ENCODE peak calls at places on chromosomes 6 and 20, in seven cellular contexts. G is tibial artery; S is uterus; E is heart right ventricle; F is brain microvascular endothelial cell; I is body of pancreas; V is CD4-positive, alpha-beta T cell. Y is an unnamed sample.

GRCh38 chr6:39347201-39347600 is 24.7 kb upstream of the KCNK16 start:
- DNase-seq in S (no peak), V (no peak), G (no peak), I (no peak), F (no peak), E (no peak), Y (no peak)

GRCh38 chr6:157443066-157443800 is 62.2 kb downstream of the ZDHHC14 start:
- DNase-seq in S (no peak), F (peak), G (no peak), V (no peak), I (no peak), E (no peak), Y (no peak)

GRCh38 chr6:32613475-32613874 is 23.7 kb upstream of the HLA-DQA1 start:
- DNase-seq in S (no peak), G (no peak), V (no peak), F (no peak), E (peak), I (no peak), Y (no peak)

GRCh38 chr6:50707652-50708325 is 5.5 kb upstream of the TFAP2D start:
- DNase-seq in S (no peak), F (no peak), G (peak), V (no peak), E (no peak), I (peak), Y (no peak)

GRCh38 chr6:27545271-27546046 is 72.6 kb upstream of the ZNF184 start:
- DNase-seq in V (no peak), S (no peak), G (no peak), F (peak), I (no peak), E (no peak), Y (no peak)

GRCh38 chr20:35311409-35311808 is 19.2 kb upstream of the FAM83C start:
- DNase-seq in G (no peak), F (no peak), V (no peak), E (no peak), S (no peak), I (no peak), Y (no peak)

GRCh38 chr6:53982361-53983050 is 128.7 kb upstream of the MLIP start:
- DNase-seq in G (no peak), E (no peak), S (no peak), F (no peak), V (no peak), I (no peak), Y (no peak)

GRCh38 chr20:19975436-19975799 is 41.7 kb upstream of the NAA20 start:
- DNase-seq in F (no peak), I (peak), G (no peak), V (no peak), S (no peak), E (peak), Y (peak)

GRCh38 chr20:62156592-62157386 is 13.2 kb downstream of the SS18L1 start:
- DNase-seq in I (peak), S (peak), V (peak), G (no peak), E (peak), F (peak), Y (peak)

GRCh38 chr6:34110610-34111009 is 35.3 kb downstream of the GRM4 start:
- DNase-seq in G (no peak), E (no peak), S (no peak), V (no peak), F (no peak), I (no peak), Y (no peak)

DNA sequence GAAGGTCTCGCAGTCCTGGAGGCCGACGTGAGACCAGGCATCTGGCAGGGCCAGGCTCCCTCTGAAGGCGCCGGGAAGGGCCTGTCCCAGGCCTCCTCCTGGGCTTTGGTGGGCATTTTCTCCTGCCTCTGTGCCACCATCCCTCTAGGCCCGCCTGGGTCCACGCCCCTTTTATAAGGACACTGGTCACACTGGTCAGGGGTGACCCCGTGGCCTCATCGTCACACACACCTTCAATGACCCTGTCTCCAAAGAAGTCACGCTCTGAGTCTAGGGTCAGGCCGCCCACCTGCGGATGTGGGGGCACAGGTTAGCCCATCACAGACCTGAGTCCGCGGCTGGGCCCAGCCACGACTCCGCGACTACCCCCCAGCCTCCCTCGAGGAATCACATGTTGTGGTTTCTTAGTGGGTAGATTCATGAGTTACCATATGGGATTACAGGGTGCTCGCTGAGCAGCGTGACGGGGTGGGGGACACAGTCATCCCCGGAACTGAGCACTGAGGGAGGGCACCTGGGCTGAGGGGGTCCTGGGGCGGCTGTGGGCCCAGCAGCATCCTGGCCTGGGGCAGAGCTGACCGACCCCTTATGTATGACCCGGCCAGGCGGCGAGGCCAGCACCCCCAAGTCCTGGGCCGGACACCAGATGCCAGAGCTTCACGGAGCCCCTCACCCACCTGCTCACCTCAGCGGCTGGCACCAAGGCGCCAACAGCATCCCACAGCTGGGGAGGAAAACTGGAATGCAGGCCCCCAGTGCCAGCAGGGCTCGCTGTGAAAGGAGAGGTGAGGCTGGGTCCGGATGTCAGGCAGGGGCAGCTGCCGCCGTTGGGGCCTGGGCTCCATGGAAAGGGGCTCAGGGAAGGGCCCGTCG is 115.9 kb downstream of the DLL1 start:
- DNase-seq in G (peak), S (peak), V (no peak), I (no peak), E (no peak), F (no peak), Y (no peak)
- H3K27ac ChIP-seq in G (no peak), S (no peak), V (no peak), I (no peak), E (no peak), F (no peak), Y (no peak)

GRCh38 chr6:151109361-151109760 is 130.4 kb upstream of the AKAP12 start:
- DNase-seq in E (no peak), S (no peak), F (peak), V (no peak), G (no peak), I (no peak), Y (no peak)
- H3K27ac ChIP-seq in E (no peak), S (no peak), F (no peak), V (no peak), G (no peak), I (no peak), Y (no peak)

DNA sequence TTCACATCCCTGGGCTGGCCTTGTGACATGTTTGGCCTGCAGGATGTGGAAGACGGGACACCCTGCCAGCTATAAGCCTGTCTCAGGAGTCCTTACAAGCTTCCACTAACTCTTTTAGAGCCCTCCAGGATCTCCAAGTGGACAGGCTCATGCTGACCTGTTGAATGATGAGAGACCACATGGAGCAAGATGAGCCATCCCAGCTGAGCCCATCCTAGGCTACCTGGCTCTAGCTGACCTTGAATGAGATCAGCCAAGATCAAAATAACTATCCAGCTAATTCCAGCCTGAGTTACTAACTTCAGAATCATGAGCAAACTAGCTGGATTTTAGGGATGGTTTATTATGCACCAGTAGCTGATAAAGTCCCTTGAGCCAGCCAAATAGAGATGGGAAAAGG is 169.5 kb downstream of the TFAP2C start:
- DNase-seq in S (no peak), E (no peak), I (no peak), F (no peak), G (no peak), V (no peak), Y (no peak)
- H3K27ac ChIP-seq in S (no peak), E (no peak), I (no peak), F (no peak), G (no peak), V (no peak), Y (no peak)

GRCh38 chr6:7604506-7604905 is 14.5 kb downstream of the SNRNP48 start:
- DNase-seq in S (no peak), F (no peak), E (no peak), V (no peak), I (no peak), G (no peak), Y (no peak)
- H3K27ac ChIP-seq in S (no peak), F (no peak), E (no peak), V (no peak), I (no peak), G (no peak), Y (no peak)

GRCh38 chr6:159084493-159085091 is 39.8 kb upstream of the TAGAP start:
- DNase-seq in V (no peak), S (no peak), G (no peak), E (no peak), F (no peak), I (no peak), Y (no peak)

GRCh38 chr6:159086033-159086618 is 41.3 kb upstream of the TAGAP start:
- DNase-seq in S (no peak), F (no peak), I (no peak), E (no peak), G (no peak), V (no peak), Y (no peak)

GRCh38 chr6:159082039-159082815 is 37.4 kb upstream of the TAGAP start:
- DNase-seq in G (no peak), S (no peak), F (no peak), I (no peak), E (no peak), V (no peak), Y (no peak)

GRCh38 chr6:159083146-159083545 is 38.4 kb upstream of the TAGAP start:
- DNase-seq in V (no peak), E (no peak), I (no peak), S (no peak), G (no peak), F (no peak), Y (no peak)

DNA sequence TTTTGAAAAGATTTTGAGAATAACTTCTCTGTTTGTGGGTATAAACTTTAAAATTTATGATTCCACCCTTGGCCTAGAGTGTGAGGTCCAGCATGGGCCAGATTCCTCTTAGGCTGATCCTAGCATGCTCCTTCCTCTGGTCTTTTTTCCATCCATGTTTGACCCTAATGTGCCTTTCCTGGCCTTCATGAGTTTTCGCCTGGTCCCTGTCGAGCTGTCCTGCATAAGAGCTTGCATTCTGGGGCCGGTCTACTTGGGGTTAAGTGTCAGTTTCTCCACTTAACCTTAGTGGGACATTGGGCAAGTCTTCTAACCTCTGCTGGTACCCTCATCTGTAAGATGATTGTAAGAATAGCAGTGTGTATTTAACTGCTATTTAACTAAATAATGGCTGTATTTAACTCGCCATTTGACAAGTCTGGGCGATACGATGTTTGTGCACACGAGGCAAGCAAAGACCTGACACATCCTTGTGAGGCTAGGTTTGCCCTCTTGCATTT is 40.7 kb upstream of the TAGAP start:
- DNase-seq in V (no peak), E (no peak), S (no peak), I (no peak), F (no peak), G (no peak), Y (no peak)
- H3K27ac ChIP-seq in V (no peak), E (no peak), S (no peak), I (no peak), F (no peak), G (no peak), Y (no peak)

GRCh38 chr6:155787168-155787567 is 331.5 kb upstream of the NOX3 start:
- DNase-seq in S (no peak), I (no peak), V (no peak), G (no peak), F (no peak), E (no peak), Y (no peak)

GRCh38 chr6:155786528-155786927 is 330.9 kb upstream of the NOX3 start:
- DNase-seq in E (no peak), V (no peak), F (no peak), G (no peak), I (no peak), S (no peak), Y (no peak)

GRCh38 chr6:155782320-155782730 is 326.7 kb upstream of the NOX3 start:
- DNase-seq in S (no peak), G (no peak), F (peak), V (no peak), I (no peak), E (peak), Y (no peak)

GRCh38 chr6:155779421-155779820 is 323.8 kb upstream of the NOX3 start:
- DNase-seq in V (no peak), F (no peak), S (no peak), G (no peak), E (no peak), I (no peak), Y (peak)

GRCh38 chr6:155782739-155783459 is 327.3 kb upstream of the NOX3 start:
- DNase-seq in I (no peak), F (no peak), E (no peak), G (no peak), V (no peak), S (no peak), Y (no peak)
- H3K27ac ChIP-seq in I (no peak), F (peak), E (no peak), G (no peak), V (no peak), S (no peak), Y (no peak)

DNA sequence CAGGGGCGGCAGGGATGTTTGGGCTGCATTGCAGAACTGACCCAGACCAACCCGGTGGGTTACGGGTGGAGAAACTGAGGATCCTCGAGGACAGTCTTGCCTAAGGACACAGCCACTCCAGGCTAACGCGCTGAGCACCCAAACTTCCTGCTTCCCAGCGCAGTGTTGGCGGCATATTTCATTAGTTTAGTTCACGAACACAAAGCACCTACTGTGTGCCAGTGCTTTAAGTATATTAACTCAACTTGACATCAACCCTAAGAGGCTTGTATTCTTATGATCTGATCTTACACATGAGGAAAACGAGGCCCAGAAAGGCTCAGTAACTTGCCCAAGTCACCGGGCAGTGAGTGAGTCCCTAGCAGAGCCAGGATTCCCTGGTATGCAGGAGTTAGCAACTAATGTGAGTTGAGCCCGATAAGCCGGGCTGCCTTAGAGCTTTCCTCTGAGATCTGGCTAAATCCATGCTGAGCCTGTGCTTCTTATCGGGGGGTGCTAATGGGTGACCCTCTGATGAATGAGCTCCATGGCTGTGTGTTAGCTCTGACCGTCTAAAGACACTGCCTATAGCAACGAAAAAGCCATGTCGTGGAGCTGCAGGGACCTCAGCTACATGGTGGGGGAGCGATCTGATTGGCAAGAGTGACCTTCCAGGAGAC is 92.7 kb downstream of the CD40 start:
- DNase-seq in G (no peak), V (no peak), S (no peak), E (no peak), I (no peak), F (no peak), Y (no peak)
- H3K27ac ChIP-seq in G (no peak), V (no peak), S (no peak), E (no peak), I (no peak), F (no peak), Y (no peak)

GRCh38 chr6:137357263-137357947 is 136.8 kb downstream of the OLIG3 start:
- DNase-seq in F (no peak), I (no peak), S (no peak), E (no peak), V (no peak), G (no peak), Y (no peak)
- H3K27ac ChIP-seq in F (no peak), I (no peak), S (no peak), E (no peak), V (no peak), G (no peak), Y (no peak)

GRCh38 chr6:7153807-7154206 is 46.0 kb downstream of the RREB1 start:
- DNase-seq in V (no peak), E (no peak), F (no peak), I (no peak), G (no peak), S (no peak), Y (no peak)

GRCh38 chr6:7148100-7148822 is 40.5 kb downstream of the RREB1 start:
- DNase-seq in F (peak), S (no peak), I (no peak), V (no peak), G (no peak), E (no peak), Y (no peak)

GRCh38 chr6:7152467-7152866 is 44.7 kb downstream of the RREB1 start:
- DNase-seq in E (no peak), S (no peak), F (no peak), V (no peak), G (no peak), I (no peak), Y (no peak)

GRCh38 chr6:7151381-7151780 is 43.6 kb downstream of the RREB1 start:
- DNase-seq in S (no peak), I (peak), G (no peak), E (no peak), V (no peak), F (no peak), Y (no peak)

DNA sequence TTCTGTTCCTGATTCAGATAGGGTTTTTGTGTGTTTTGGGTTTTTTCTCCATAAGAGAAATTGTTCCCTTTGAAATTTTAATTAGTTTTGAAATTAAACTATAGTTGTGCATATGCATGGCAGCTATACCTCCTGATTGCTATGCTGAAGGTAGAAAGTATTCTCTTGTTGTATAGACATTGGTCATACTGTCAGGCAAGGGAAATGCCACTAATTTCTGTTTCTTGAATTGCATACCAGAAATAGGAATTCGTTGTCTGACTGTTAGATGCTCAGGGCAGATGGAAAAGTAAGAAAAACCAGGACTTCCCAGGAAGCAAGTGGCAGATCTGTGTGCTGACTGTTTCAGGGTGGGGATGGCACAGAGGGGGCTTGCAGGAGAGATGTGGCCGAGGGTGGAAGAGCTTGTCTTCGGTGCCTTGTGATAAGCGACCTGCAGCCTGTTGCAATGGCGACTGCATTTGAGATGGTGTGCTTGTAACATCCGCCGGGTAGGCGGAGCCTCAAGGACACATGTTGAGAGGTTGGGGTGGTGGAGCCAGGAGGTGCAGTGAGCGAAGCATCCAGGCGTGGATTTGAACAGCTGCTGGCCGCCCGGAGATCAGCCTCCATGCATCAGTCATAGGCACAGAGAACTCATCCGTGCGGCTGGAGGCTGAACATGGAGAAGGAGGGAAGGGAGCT is 42.8 kb downstream of the RREB1 start:
- DNase-seq in G (no peak), F (no peak), V (no peak), I (peak), S (no peak), E (no peak), Y (no peak)
- H3K27ac ChIP-seq in G (no peak), F (no peak), V (no peak), I (no peak), S (no peak), E (no peak), Y (no peak)

GRCh38 chr6:15677822-15678221 is 15.0 kb upstream of the DTNBP1 start:
- DNase-seq in G (no peak), I (no peak), S (no peak), F (no peak), V (no peak), E (no peak), Y (no peak)
- H3K27ac ChIP-seq in G (no peak), I (no peak), S (no peak), F (no peak), V (no peak), E (no peak), Y (no peak)